ENCODE peak calls at places on chromosomes 4 and X, in eight cellular contexts. Z, C, X, M, R, B, W and L are unnamed samples.

GRCh38 chr4:16029329-16029728 is 54.5 kb downstream of the PROM1 start:
- DNase-seq in Z (no peak), C (no peak), X (no peak), M (no peak), R (peak; percentile 82), B (no peak), W (no peak), L (peak; percentile 9)

GRCh38 chr4:123190176-123190575 is 206.4 kb upstream of the SPRY1 start:
- DNase-seq in Z (no peak), C (no peak), X (no peak), M (no peak), R (no peak), B (no peak), W (no peak), L (no peak)

GRCh38 chrX:13716905-13717304 is 17.5 kb downstream of the TRAPPC2 start:
- DNase-seq in Z (no peak), C (no peak), X (peak; percentile 40), M (no peak), R (no peak), B (no peak), W (no peak), L (no peak)

GRCh38 chr4:109355835-109356234 is 53.4 kb upstream of the COL25A1 start:
- DNase-seq in Z (no peak), C (no peak), X (no peak), M (no peak), R (no peak), B (no peak), W (no peak), L (no peak)

GRCh38 chr4:186845137-186845842 is 121.6 kb upstream of the FAT1 start:
- DNase-seq in Z (peak; percentile 80), C (peak; percentile 75), X (no peak), M (no peak), R (peak; percentile 97), B (no peak), W (no peak), L (peak; percentile 98)

GRCh38 chr4:40193578-40193977 is 3.3 kb upstream of the RHOH start:
- DNase-seq in Z (no peak), C (no peak), X (no peak), M (no peak), R (no peak), B (no peak), W (no peak), L (no peak)

GRCh38 chrX:102712216-102712966 is at the start of gene GPRASP2:
- DNase-seq in Z (peak; percentile 24), C (peak; percentile 85), X (peak; percentile 14), M (no peak), R (peak; percentile 23), B (peak; percentile 81), W (peak; percentile 72), L (no peak)

GRCh38 chrX:67105758-67106116 is 438.1 kb upstream of the AR start:
- DNase-seq in Z (no peak), C (no peak), X (no peak), M (no peak), R (no peak), B (no peak), W (no peak), L (no peak)

GRCh38 chr4:139841464-139842195 is 176.0 kb downstream of the MGST2 start:
- DNase-seq in Z (no peak), C (no peak), X (peak; percentile 22), M (no peak), R (no peak), B (no peak), W (no peak), L (no peak)

GRCh38 chr4:105712766-105713165 is 4.2 kb downstream of the GSTCD start:
- DNase-seq in Z (peak; percentile 35), C (no peak), X (no peak), M (no peak), R (no peak), B (no peak), W (no peak), L (no peak)

GRCh38 chrX:1885116-1885515 is 270.3 kb downstream of the ASMT start:
- DNase-seq in Z (no peak), C (no peak), X (no peak), M (no peak), R (no peak), B (no peak), W (no peak), L (no peak)

GRCh38 chr4:159677521-159677920 is 574.6 kb downstream of the RAPGEF2 start:
- DNase-seq in Z (no peak), C (no peak), X (no peak), M (no peak), R (peak; percentile 69), B (no peak), W (no peak), L (no peak)

GRCh38 chr4:156779774-156780173 is 191.8 kb downstream of the PDGFC start:
- DNase-seq in Z (peak; percentile 76), C (no peak), X (no peak), M (no peak), R (peak; percentile 98), B (no peak), W (no peak), L (peak; percentile 50)

DNA sequence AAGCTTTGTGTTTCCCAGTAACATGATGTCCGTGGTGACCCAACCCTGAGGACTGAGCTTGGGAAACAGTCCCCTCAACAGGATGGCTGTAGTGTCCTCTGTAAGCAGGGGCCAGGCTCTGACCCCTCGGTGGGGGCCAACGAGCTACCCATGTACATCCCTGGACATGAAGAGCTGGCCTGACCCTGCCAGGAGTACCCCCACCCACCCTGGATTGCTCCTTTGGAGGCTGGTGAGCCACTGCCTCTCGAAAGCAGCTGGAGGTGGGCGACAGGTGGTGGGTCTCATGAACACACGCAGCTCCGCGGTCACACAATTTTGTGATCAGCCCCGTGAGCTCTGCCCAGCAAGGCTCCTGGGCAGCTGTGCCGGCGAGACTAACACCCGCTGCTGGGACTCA is 33.5 kb downstream of the NSG1 start:
- DNase-seq in Z (no peak), C (peak; percentile 42), X (no peak), M (no peak), R (no peak), B (no peak), W (peak; percentile 28), L (no peak)
- H3K36me3 ChIP-seq in Z (peaks cover 8% of the 10 kb centered on the region), C (peaks cover 17% of the 10 kb centered on the region), X (peaks cover 11% of the 10 kb centered on the region), M (peaks cover 19% of the 10 kb centered on the region), R (peaks cover 9% of the 10 kb centered on the region), B (peaks cover 49% of the 10 kb centered on the region), W (peaks cover 34% of the 10 kb centered on the region), L (peaks cover 38% of the 10 kb centered on the region)

DNA sequence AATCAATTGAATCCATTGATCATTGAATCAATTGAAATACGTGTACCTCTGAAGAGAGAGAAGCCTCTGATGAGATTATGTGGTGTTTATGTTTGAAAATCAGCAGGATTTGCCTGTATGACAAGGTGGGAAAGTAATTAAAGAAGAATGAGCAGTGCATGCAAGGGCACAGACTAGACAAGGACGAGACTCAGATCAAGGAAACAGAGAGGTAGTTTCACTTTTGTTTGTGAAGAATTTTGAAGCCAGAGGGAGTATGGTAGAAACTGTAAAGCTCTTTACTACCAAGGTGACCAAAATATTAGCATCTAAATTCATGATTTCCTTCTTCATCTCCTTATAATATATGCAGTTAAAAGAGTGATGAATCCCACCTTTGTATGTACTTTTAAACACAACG is 1830.0 kb upstream of the IGFBP7 start:
- DNase-seq in Z (no peak), C (no peak), X (no peak), M (no peak), R (no peak), B (no peak), W (no peak), L (no peak)
- H3K9me3 ChIP-seq in Z (no peaks in the 10 kb centered on the region), C (no peaks in the 10 kb centered on the region), X (no peaks in the 10 kb centered on the region), M (no peaks in the 10 kb centered on the region), R (no peaks in the 10 kb centered on the region), B (no peaks in the 10 kb centered on the region), W (no peaks in the 10 kb centered on the region), L (no peaks in the 10 kb centered on the region)

DNA sequence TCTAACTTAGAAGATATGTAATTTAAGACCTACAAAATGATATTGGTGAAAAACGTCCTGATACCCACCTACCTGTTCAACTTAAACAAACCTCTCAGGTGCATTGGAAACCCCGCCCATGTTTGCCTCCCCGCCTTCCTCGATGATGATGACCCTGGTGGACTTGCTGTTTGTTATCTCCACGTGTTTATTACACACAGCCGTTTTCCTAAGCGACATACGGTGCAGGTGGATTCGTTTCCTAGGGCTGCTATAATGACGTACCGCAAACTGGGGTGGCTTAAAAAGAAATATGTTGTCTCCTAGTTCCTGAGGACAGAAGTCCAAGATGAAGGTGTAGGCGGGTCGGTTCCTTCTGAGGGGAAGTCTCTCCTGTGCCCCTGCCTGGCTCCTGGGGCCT is 110.7 kb downstream of the GPR143 start:
- DNase-seq in Z (no peak), C (no peak), X (no peak), M (no peak), R (no peak), B (no peak), W (no peak), L (no peak)
- H3K36me3 ChIP-seq in Z (no peaks in the 10 kb centered on the region), C (no peaks in the 10 kb centered on the region), X (no peaks in the 10 kb centered on the region), M (no peaks in the 10 kb centered on the region), R (no peaks in the 10 kb centered on the region), B (no peaks in the 10 kb centered on the region), W (no peaks in the 10 kb centered on the region), L (peaks cover 7% of the 10 kb centered on the region)

GRCh38 chr4:61838072-61838471 is 637.9 kb downstream of the ADGRL3 start:
- DNase-seq in Z (no peak), C (no peak), X (no peak), M (no peak), R (no peak), B (no peak), W (no peak), L (no peak)
- H3K9me3 ChIP-seq in Z (no peaks in the 10 kb centered on the region), C (no peaks in the 10 kb centered on the region), X (no peaks in the 10 kb centered on the region), M (no peaks in the 10 kb centered on the region), R (no peaks in the 10 kb centered on the region), B (no peaks in the 10 kb centered on the region), W (no peaks in the 10 kb centered on the region), L (no peaks in the 10 kb centered on the region)

GRCh38 chr4:20724915-20725314 is 24.7 kb downstream of the PACRGL start:
- DNase-seq in Z (no peak), C (no peak), X (no peak), M (no peak), R (no peak), B (no peak), W (no peak), L (no peak)

GRCh38 chr4:20723019-20723418 is 22.8 kb downstream of the PACRGL start:
- DNase-seq in Z (peak; percentile 48), C (no peak), X (no peak), M (no peak), R (peak; percentile 6), B (no peak), W (no peak), L (no peak)

DNA sequence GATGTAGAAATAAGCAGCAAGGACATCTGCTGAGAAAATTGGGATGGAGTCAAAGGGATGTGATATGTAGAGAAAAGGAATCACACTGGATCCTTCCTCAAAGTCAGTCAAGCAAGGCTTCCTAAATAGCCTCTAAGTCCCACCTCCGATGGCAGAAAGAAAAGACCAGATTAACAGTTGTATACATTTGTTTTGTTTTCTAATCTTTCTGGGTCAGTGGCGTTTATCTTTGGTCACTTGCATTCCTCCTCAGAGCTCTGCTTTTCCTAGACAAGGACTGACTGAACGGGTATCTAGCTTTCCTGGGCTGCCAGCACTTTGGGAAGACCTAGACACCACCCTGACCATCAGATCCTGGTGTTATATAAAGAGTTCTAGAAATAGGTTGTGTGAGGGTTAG is 23.2 kb downstream of the PACRGL start:
- DNase-seq in Z (no peak), C (no peak), X (no peak), M (no peak), R (no peak), B (no peak), W (no peak), L (no peak)
- H3K36me3 ChIP-seq in Z (peaks cover 10% of the 10 kb centered on the region), C (peaks cover 7% of the 10 kb centered on the region), X (peaks cover 4% of the 10 kb centered on the region), M (peaks cover 41% of the 10 kb centered on the region), R (peaks cover 2% of the 10 kb centered on the region), B (peaks cover 32% of the 10 kb centered on the region), W (peaks cover 58% of the 10 kb centered on the region), L (no peaks in the 10 kb centered on the region)